ENCODE peak calls at places on chromosomes 6 and 20, in four cellular contexts. N is AG10803, T is BE2C, G is cardiac fibroblast. K is an unnamed sample.
A peak's percentile ranks its signal among the peaks of the same experiment; 100 is the strongest.

GRCh38 chr6:5274231-5274630 is 12.9 kb downstream of the FARS2 start:
- DNase-seq in N (no peak), T (no peak), G (no peak), K (no peak)

GRCh38 chr6:140032177-140032576 is 657.7 kb upstream of the CITED2 start:
- DNase-seq in N (no peak), T (no peak), G (peak; percentile 31), K (no peak)

GRCh38 chr6:3719462-3720308 is 31.8 kb downstream of the PXDC1 start:
- DNase-seq in N (no peak), T (no peak), G (no peak), K (no peak)

GRCh38 chr6:53975966-53976610 is 135.2 kb upstream of the MLIP start:
- DNase-seq in N (peak; percentile 17), T (no peak), G (no peak), K (peak; percentile 15)

GRCh38 chr6:137423444-137424168 is 70.6 kb downstream of the OLIG3 start:
- DNase-seq in N (no peak), T (no peak), G (no peak), K (no peak)

GRCh38 chr20:52172392-52173047 is 19.1 kb downstream of the ZFP64 start:
- DNase-seq in N (no peak), T (no peak), G (no peak), K (no peak)

GRCh38 chr6:18640754-18641153 is 253.6 kb downstream of the RNF144B start:
- DNase-seq in N (no peak), T (no peak), G (no peak), K (no peak)

GRCh38 chr6:166572370-166573261 is 13.9 kb downstream of the RAMACL start:
- DNase-seq in N (peak; percentile 64), T (peak; percentile 37), G (peak; percentile 88), K (peak; percentile 39)

GRCh38 chr6:32837651-32838113 is 857 bp downstream of the TAP2 start:
- DNase-seq in N (no peak), T (no peak), G (peak; percentile 25), K (no peak)

GRCh38 chr6:151999194-151999593 is 191.7 kb downstream of the ESR1 start:
- DNase-seq in N (no peak), T (no peak), G (peak; percentile 20), K (no peak)

GRCh38 chr20:39452583-39453193 is 490.5 kb downstream of the DHX35 start:
- DNase-seq in N (no peak), T (no peak), G (no peak), K (no peak)

GRCh38 chr6:161439093-161439492 is 165.2 kb upstream of the AGPAT4 start:
- DNase-seq in N (peak; percentile 93), T (peak; percentile 71), G (peak; percentile 95), K (peak; percentile 96)

GRCh38 chr20:59469266-59470252 is 134.8 kb upstream of the PHACTR3 start:
- DNase-seq in N (no peak), T (no peak), G (no peak), K (no peak)
- H3K4me3 ChIP-seq in N (no peak overlapping the region), T (no peak overlapping the region), G (no peak overlapping the region), K (no peak overlapping the region)

DNA sequence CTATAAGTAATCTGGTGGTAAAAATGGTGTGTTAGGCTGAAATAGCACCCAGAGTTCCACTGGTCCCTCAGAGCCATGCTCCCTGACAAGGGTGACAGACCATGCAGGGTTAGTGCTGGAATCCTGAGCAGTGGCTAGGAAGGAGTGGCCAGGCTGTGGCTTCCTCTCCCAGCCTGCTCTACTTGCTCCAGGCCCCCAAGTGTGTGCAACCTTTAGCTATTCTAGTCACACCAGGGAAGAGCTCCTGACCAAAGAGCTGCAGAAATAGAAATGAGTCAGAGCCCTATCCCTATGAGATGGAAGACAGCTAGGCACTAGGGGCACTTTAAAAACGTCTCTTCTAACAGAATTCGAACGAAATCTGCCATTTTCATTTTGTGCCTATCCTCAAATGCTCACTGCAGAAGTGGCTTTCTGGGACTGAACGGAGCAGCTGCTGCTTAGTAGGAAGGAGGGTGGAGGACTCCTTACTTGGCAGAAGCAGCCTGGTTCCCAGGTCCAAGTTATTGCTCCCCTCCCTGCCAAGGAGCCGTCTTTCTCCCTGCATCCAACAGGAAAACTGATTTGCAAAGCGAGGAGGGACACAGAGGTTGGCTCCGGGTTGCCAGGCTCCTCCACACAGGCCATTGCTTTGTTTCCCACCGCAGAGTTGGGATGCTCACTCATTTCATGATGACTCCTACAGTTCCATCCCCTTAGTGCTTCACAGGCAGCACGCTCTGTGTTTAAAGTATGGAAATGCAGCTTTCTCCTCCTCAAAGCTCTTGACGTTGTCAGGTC is 754.5 kb downstream of the C6orf118 start:
- DNase-seq in N (no peak), T (no peak), G (no peak), K (no peak)
- H3K4me3 ChIP-seq in N (no peak overlapping the region), T (no peak overlapping the region), G (no peak overlapping the region), K (no peak overlapping the region)

GRCh38 chr20:40692240-40693011 is 3.4 kb upstream of the MAFB start:
- DNase-seq in N (no peak), T (no peak), G (no peak), K (no peak)
- H3K4me3 ChIP-seq in N (no peak overlapping the region), T (no peak overlapping the region), G (no peak overlapping the region), K (no peak overlapping the region)

DNA sequence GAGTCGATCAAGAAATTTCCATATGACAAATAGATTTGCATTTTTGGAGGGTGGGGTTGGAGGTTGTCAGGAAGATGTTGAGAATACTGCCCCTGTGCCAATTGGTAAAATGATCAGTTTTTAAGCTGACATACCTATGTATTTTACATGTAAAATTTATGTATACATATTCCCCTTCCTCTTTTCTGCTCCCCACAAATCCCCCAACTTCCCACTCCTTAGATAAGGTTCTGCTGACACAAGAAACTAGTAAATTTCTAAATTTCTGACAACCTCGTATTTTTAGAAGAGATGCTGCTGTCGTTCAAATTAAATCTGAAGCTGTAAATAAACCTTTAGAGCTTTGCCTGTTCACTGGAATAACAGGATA is 521.0 kb downstream of the CD83 start:
- DNase-seq in N (no peak), T (no peak), G (no peak), K (no peak)
- H3K4me3 ChIP-seq in N (no peak overlapping the region), T (no peak overlapping the region), G (no peak overlapping the region), K (no peak overlapping the region)

GRCh38 chr20:21712443-21713059 is 7.1 kb downstream of the PAX1 start:
- DNase-seq in N (no peak), T (no peak), G (no peak), K (no peak)

GRCh38 chr20:21713470-21713869 is 8.0 kb downstream of the PAX1 start:
- DNase-seq in N (no peak), T (no peak), G (no peak), K (no peak)

GRCh38 chr20:21715193-21715881 is 9.9 kb downstream of the PAX1 start:
- DNase-seq in N (no peak), T (no peak), G (no peak), K (no peak)

GRCh38 chr20:21713901-21714296 is 8.4 kb downstream of the PAX1 start:
- DNase-seq in N (no peak), T (no peak), G (no peak), K (no peak)

DNA sequence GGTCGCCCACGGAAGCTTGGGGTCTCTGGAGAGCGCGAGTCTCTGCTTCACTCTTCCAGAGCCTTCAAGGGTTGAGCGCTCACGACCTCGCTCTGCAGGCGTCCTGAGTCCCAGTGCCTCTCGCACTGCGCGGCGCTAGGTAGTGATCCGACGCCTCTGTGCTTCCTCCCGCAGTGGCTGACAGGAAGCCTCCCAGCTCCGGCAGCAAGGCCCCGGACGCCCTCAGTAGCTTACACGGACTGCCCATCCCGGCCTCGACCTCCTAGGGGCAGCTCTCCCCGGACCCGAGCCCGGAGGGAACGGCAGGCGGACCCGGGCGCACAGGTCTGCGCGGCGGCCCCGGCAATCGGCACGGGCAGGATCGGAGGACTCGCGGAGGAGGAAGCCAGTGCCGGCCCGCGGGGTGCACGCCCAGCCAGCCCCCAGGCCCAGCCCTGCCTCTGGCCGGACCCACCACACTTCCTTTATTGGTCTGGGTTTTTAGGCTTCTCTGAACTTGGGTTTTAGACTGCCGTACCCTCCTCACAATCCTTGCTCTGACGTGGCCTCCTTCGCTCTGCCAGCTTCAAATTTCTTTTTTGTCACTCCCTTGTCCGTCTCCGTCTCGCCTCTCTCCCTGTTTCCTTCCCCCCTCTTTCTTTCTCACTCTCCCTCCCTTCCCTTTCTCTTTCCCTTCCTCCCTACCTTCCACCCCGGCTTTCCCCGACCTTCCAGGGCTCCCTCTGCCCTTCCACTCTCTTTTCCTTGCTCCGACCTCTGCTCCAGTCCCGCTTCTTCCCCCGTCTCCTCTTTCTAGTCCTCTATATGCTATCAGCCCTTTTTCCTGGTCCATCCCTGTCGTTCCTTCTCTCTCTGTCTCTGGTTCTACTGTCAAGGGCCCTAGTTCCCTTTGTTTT is 9.1 kb downstream of the PAX1 start:
- DNase-seq in N (no peak), T (no peak), G (no peak), K (no peak)
- H3K4me3 ChIP-seq in N (no peak overlapping the region), T (no peak overlapping the region), G (no peak overlapping the region), K (no peak overlapping the region)

DNA sequence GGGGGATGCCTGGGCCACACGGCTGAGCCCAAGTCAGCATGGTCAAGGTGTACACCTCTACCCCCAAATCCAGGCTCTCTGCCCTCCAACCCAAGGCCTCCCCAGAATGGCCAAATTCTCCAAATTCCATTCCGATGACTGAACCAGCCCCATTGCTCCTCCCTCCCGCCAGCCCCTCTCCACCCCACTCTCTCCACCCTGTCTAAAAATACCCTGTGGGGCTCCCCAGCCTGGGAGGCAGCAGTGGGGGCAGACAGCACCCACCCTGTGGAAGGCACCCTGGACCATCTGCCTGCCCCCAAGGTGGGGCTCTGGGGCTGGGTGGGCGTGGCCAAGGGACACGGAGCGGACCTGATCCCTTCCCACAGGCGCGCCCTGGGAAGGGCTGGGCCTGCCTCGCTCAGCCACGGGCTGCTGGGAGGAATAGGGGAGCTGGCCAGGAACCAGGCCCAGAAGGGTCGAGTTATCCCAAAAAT is 11.4 kb downstream of the TEAD3 start:
- DNase-seq in N (peak; percentile 64), T (no peak), G (peak; percentile 75), K (peak; percentile 56)
- H3K4me3 ChIP-seq in N (no peak overlapping the region), T (no peak overlapping the region), G (no peak overlapping the region), K (no peak overlapping the region)

DNA sequence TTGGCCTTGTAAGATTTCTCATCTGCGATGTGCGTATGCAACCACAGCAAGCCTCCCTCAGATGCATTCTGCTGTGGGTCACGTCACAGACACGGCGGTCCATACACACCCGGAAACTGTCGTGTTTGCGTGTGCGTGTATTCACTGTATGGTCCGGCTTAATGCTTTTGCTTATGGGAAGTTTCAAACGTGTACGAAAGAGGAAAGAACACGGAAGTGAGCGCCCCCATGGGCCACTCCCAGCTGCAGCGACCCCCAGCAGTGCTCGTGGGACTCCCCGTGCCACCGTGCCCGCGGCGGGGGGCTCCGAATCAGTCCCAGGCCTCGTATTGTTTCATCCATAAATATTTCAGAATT is 10.2 kb downstream of the DLL1 start:
- DNase-seq in N (no peak), T (no peak), G (no peak), K (no peak)
- H3K4me3 ChIP-seq in N (peak overlapping the region; percentile 63), T (peak overlapping the region; percentile 72), G (peak overlapping the region; percentile 8), K (no peak overlapping the region)

GRCh38 chr20:43900062-43900461 is 14.6 kb upstream of the TOX2 start:
- DNase-seq in N (no peak), T (no peak), G (peak; percentile 15), K (no peak)
- H3K4me3 ChIP-seq in N (no peak overlapping the region), T (no peak overlapping the region), G (no peak overlapping the region), K (no peak overlapping the region)

K was measured in fibroblast of pulmonary artery.